ENCODE peak calls at places on chromosomes 2 and 18, in four cellular contexts. Q is progenitor cell of endocrine pancreas; A is CD4-positive, alpha-beta T cell; N is fibroblast of the aortic adventitia. L is an unnamed sample.

GRCh38 chr2:83782122-83782521 is 677.0 kb downstream of the SUCLG1 start:
- DNase-seq in Q (no peak), A (no peak), N (no peak), L (no peak)

GRCh38 chr18:79439201-79440023 is 43.7 kb downstream of the NFATC1 start:
- DNase-seq in Q (no peak), A (peak), N (no peak), L (peak)

GRCh38 chr18:61749031-61749430 is 143.8 kb downstream of the RNF152 start:
- DNase-seq in Q (no peak), A (no peak), N (no peak), L (no peak)

GRCh38 chr2:215332876-215333600 is 21.2 kb downstream of the ATIC start:
- DNase-seq in Q (no peak), A (no peak), N (no peak), L (no peak)

GRCh38 chr2:239227661-239228371 is 173.0 kb downstream of the HDAC4 start:
- DNase-seq in Q (no peak), A (no peak), N (no peak), L (no peak)

GRCh38 chr2:71603311-71603794 is 150.0 kb downstream of the DYSF start:
- DNase-seq in Q (no peak), A (no peak), N (no peak), L (peak)

GRCh38 chr2:235713244-235713643 is 219.4 kb downstream of the AGAP1 start:
- DNase-seq in Q (no peak), A (no peak), N (no peak), L (no peak)

GRCh38 chr18:7940976-7941375 is 373.9 kb downstream of the PTPRM start:
- DNase-seq in Q (no peak), A (no peak), N (no peak), L (no peak)

GRCh38 chr2:43905388-43905803 is 66.6 kb downstream of the ABCG8 start:
- DNase-seq in Q (no peak), A (no peak), N (peak), L (no peak)

GRCh38 chr2:42971947-42972736 is 179.8 kb upstream of the HAAO start:
- DNase-seq in Q (no peak), A (no peak), N (peak), L (peak)

GRCh38 chr18:51028201-51028805 is 1.7 kb upstream of the SMAD4 start:
- DNase-seq in Q (no peak), A (no peak), N (peak), L (peak)

GRCh38 chr18:51030537-51031258 is 685 bp downstream of the SMAD4 start:
- DNase-seq in Q (peak), A (peak), N (peak), L (peak)

GRCh38 chr18:51029378-51029693 is 677 bp upstream of the SMAD4 start:
- DNase-seq in Q (no peak), A (no peak), N (no peak), L (no peak)

GRCh38 chr18:51032193-51032592 is 2.2 kb downstream of the SMAD4 start:
- DNase-seq in Q (no peak), A (no peak), N (no peak), L (no peak)

GRCh38 chr18:51029694-51030536 is at the start of gene SMAD4:
- DNase-seq in Q (peak), A (peak), N (peak), L (peak)
- TF ChIP-seq CTCF in Q (no peak), A (no peak), N (no peak), L (no peak)

GRCh38 chr2:190511104-190511503 is 23.4 kb downstream of the NEMP2 start:
- DNase-seq in Q (no peak), A (no peak), N (peak), L (peak)
- TF ChIP-seq CTCF in Q (peak), A (no peak), N (peak), L (peak)

GRCh38 chr18:5481621-5482020 is 62.2 kb downstream of the EPB41L3 start:
- DNase-seq in Q (no peak), A (no peak), N (no peak), L (no peak)
- TF ChIP-seq CTCF in Q (no peak), A (no peak), N (no peak), L (no peak)

GRCh38 chr2:111069722-111070121 is 51.0 kb upstream of the BCL2L11 start:
- DNase-seq in Q (no peak), A (no peak), N (no peak), L (no peak)
- TF ChIP-seq CTCF in Q (peak), A (no peak), N (peak), L (no peak)

GRCh38 chr18:67513285-67513684 is 3.2 kb downstream of the DSEL start:
- DNase-seq in Q (no peak), A (no peak), N (peak), L (no peak)
- TF ChIP-seq CTCF in Q (no peak), A (no peak), N (peak), L (no peak)

DNA sequence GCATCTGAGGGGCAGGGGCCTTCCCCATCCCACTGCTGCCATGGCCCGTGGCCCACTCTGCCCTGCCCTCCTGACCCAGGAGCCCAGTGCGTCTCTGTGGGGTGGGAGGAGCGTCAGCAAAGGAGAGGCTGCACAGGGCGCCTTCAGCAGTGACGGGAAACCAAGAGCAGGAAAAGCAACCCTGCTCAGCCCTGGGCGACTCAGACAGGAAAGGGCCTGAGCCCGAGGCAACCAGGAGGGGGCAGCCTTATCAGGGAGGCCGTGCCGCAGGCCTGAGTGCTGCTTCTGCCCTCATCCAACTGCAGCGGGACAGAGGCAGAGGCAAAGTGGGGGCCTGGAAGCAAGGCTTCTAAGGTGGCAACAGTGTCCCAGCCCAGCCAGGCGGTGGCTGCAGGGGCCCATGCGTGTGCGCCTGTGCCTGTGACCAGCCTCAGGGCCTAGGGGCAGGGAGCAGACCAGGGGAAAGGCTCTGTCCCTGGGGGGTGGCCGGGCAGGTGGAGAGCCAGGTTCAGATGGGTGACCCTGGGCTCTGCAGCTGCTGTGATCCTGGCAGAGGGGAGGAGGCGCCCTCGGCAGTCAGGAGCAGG is 23.3 kb upstream of the ALPI start:
- DNase-seq in Q (no peak), A (no peak), N (no peak), L (no peak)
- TF ChIP-seq CTCF in Q (peak), A (no peak), N (no peak), L (no peak)

DNA sequence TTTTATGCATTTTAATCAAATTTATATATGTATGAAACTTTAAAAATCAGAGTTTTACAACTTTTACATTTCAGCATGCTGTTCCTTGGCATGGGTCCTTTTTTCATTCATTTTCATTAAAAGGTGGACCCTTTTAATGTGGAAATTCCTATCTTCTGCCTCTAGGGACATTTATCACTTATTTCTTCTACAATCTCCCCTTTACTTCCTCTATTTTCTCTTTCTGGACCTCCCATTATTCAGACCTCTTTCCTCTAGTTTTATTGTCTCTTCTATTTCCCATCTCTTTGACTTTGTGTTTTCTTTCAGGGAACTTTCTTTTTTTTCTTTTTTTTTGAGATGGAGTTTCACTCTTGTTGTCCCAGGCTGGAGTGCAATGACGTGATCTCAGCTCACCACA is 5.7 kb downstream of the PROC start:
- DNase-seq in Q (no peak), A (no peak), N (no peak), L (no peak)
- TF ChIP-seq CTCF in Q (peak), A (no peak), N (peak), L (no peak)